ENCODE peak calls at places on chromosomes 11 and 22, in four cellular contexts. E is K562, C is GM12878, K is A549. B is an unnamed sample.

GRCh38 chr22:38843201-38843715 is 570 bp downstream of the NPTXR start:
- DNase-seq in E (peak; percentile 56), C (no peak), K (peak; percentile 55), B (peak; percentile 39)

GRCh38 chr11:70066628-70067027 is 11.5 kb upstream of the ANO1 start:
- DNase-seq in E (no peak), C (no peak), K (no peak), B (no peak)

GRCh38 chr22:17910561-17911311 is 113.6 kb downstream of the MICAL3 start:
- DNase-seq in E (no peak), C (no peak), K (peak; percentile 7), B (no peak)

GRCh38 chr11:118152552-118153471 is at the start of gene SCN4B:
- DNase-seq in E (peak; percentile 77), C (no peak), K (peak; percentile 56), B (no peak)

GRCh38 chr22:37230673-37231405 is 13.2 kb downstream of the RAC2 start:
- DNase-seq in E (no peak), C (peak; percentile 61), K (no peak), B (no peak)

GRCh38 chr11:75350743-75351540 is 519 bp downstream of the ARRB1 start:
- DNase-seq in E (peak; percentile 61), C (no peak), K (no peak), B (no peak)

GRCh38 chr22:44919691-44920090 is 90.1 kb downstream of the PHF21B start:
- DNase-seq in E (no peak), C (no peak), K (no peak), B (no peak)

GRCh38 chr11:75574698-75575265 is 12.7 kb downstream of the SERPINH1 start:
- DNase-seq in E (no peak), C (no peak), K (no peak), B (no peak)

GRCh38 chr11:117495357-117495756 is 167.7 kb downstream of the CEP164 start:
- DNase-seq in E (no peak), C (no peak), K (no peak), B (no peak)

GRCh38 chr22:17159504-17159951 is 451 bp upstream of the HDHD5 start:
- DNase-seq in E (no peak), C (no peak), K (peak; percentile 13), B (no peak)

GRCh38 chr11:65849366-65849765 is 8.6 kb downstream of the CFL1 start:
- DNase-seq in E (no peak), C (no peak), K (no peak), B (no peak)

GRCh38 chr11:71937826-71938225 is 9.0 kb downstream of the RNF121 start:
- DNase-seq in E (no peak), C (no peak), K (no peak), B (no peak)

GRCh38 chr11:105224859-105225258 is 85.3 kb upstream of the CARD18 start:
- DNase-seq in E (no peak), C (no peak), K (no peak), B (no peak)

GRCh38 chr11:86537541-86538222 is 134.7 kb downstream of the ME3 start:
- DNase-seq in E (no peak), C (no peak), K (no peak), B (no peak)

GRCh38 chr11:41926339-41926738 is 466.9 kb upstream of the LRRC4C start:
- DNase-seq in E (no peak), C (no peak), K (no peak), B (no peak)

GRCh38 chr11:67468056-67468455 is 995 bp downstream of the TMEM134 start:
- DNase-seq in E (no peak), C (no peak), K (no peak), B (no peak)

GRCh38 chr11:18016789-18017188 is 3.9 kb upstream of the SERGEF start:
- DNase-seq in E (no peak), C (no peak), K (no peak), B (no peak)

DNA sequence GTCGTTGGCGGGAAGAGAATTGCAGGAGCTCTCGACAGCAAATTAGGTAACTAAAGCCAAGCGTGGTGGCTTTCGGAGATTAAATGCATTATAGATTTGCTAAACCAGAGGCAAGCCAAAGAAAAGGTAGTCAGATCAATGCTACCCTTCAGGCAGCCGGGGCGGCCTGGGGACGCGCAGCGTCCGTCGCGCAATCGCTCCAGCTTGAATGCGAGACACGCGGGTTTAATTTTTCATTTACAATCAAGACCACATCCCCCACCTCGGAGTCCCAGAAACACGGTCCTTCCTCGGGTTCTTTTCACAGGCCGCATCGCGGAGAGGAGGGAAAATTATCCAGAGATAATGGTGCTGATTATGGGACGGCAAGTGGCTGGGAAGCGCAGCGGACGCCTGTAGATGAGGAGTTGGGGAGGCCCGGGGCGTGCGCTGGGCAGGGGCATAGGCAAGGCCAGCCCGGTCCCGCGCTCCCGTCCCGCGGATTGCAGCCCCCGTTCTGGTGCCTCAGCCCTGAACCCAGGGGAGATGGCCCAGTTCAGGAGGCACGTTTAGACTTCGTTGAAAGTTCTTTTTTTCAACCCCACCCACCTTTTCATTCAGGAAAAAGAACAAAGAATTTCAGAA is 350.4 kb downstream of the CADM1 start:
- DNase-seq in E (no peak), C (no peak), K (no peak), B (no peak)
- TF ChIP-seq JUNB in E (no peak), C (no peak), K (no peak), B (no peak)

GRCh38 chr22:28247114-28247513 is 328.1 kb upstream of the PITPNB start:
- DNase-seq in E (no peak), C (no peak), K (no peak), B (no peak)
- TF ChIP-seq CTCF in E (no peak), C (no peak), K (no peak), B (no peak)

DNA sequence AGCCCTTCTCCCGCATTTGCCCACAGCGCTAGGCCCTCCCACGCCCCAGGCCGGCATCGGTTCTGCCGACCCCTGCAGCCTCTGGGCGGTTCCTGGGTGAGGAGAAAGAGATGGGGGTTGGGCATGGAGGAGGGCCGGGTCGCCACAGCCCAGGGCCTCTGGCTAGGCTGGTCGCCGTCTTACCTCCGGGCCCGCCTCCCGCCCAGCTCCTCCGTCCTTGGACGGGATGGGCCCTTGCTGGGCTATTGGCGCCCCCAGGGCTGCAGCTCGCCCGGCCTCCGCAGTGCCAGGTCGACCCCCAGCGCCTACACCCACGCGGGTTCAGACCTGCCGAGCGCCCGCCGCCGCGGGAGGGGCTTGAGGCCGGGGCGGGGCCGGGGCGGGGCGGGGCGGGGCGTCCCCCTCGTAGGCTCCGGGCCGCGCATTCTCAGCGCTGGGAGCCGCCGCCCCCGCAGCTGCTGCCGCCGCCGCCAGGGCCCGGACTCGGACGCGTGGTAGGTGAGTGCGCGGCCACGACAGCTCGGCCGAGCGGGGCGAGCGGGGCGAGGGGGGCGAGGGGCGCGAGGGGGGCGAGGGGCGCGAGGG is at the start of gene CD151:
- DNase-seq in E (peak; percentile 73), C (no peak), K (no peak), B (no peak)
- H3K4me1 ChIP-seq in E (peaks cover 23% of the 10 kb centered on the region), C (peaks cover 40% of the 10 kb centered on the region), K (peaks cover 56% of the 10 kb centered on the region), B (peaks cover 75% of the 10 kb centered on the region)

GRCh38 chr22:40637181-40638150 is 947 bp upstream of the MRTFA start:
- DNase-seq in E (peak; percentile 37), C (no peak), K (no peak), B (no peak)
- TF ChIP-seq JUNB in E (no peak), C (no peak), K (no peak), B (no peak)

GRCh38 chr11:126311464-126312291 is 7.8 kb downstream of the DCPS start:
- DNase-seq in E (no peak), C (peak; percentile 60), K (no peak), B (no peak)

GRCh38 chr11:126310229-126310991 is 6.5 kb downstream of the DCPS start:
- DNase-seq in E (peak; percentile 72), C (no peak), K (peak; percentile 63), B (peak; percentile 63)

GRCh38 chr11:126310992-126311310 is 7.1 kb downstream of the DCPS start:
- DNase-seq in E (no peak), C (no peak), K (no peak), B (no peak)

GRCh38 chr11:126312903-126313460 is 9.1 kb downstream of the DCPS start:
- DNase-seq in E (no peak), C (no peak), K (no peak), B (no peak)

DNA sequence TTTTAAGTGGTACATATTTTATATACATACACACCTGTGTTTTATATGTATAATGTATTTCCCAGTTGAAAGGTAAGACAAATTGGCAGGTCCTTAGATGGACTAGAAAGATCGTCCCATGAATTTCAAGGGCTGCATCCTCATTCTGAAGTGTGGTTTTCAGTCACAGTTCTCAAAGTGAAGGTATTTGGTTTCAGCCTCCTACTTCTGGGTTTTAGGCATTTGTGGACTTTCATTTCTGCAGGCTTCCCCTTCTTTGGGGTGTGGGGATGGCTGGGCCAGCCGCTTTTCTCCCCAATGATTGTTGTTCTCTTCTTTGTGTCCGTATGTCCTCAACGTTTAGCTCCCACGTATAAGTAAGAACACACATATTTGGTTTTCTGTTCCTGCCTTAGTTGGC is 10.0 kb downstream of the DCPS start:
- DNase-seq in E (no peak), C (no peak), K (no peak), B (no peak)
- TF ChIP-seq CTCF in E (no peak), C (no peak), K (no peak), B (no peak)

GRCh38 chr22:46045459-46046298 is 68.7 kb upstream of the WNT7B start:
- DNase-seq in E (no peak), C (no peak), K (no peak), B (no peak)
- H3K4me1 ChIP-seq in E (no peaks in the 10 kb centered on the region), C (no peaks in the 10 kb centered on the region), K (no peaks in the 10 kb centered on the region), B (peaks cover 11% of the 10 kb centered on the region)

GRCh38 chr11:80167766-80168165 is 726.9 kb upstream of the TENM4 start:
- DNase-seq in E (no peak), C (no peak), K (no peak), B (no peak)

GRCh38 chr11:80165763-80166162 is 724.9 kb upstream of the TENM4 start:
- DNase-seq in E (no peak), C (no peak), K (no peak), B (no peak)

GRCh38 chr11:80162387-80162786 is 721.6 kb upstream of the TENM4 start:
- DNase-seq in E (no peak), C (no peak), K (no peak), B (no peak)

GRCh38 chr11:80163011-80163410 is 722.2 kb upstream of the TENM4 start:
- DNase-seq in E (no peak), C (no peak), K (no peak), B (no peak)

GRCh38 chr11:80163441-80163840 is 722.6 kb upstream of the TENM4 start:
- DNase-seq in E (no peak), C (no peak), K (no peak), B (no peak)
- TF ChIP-seq JUNB in E (no peak), C (no peak), K (no peak), B (no peak)

GRCh38 chr11:19326499-19326898 is 85.8 kb upstream of the E2F8 start:
- DNase-seq in E (no peak), C (no peak), K (peak; percentile 17), B (no peak)
- TF ChIP-seq CTCF in E (no peak), C (peak; percentile 30), K (peak; percentile 28), B (no peak)